ENCODE peak calls at places on chromosomes 12 and 14, in nine cellular contexts. I is A549; G is right cardiac atrium; D is fibroblast of lung; K is dorsolateral prefrontal cortex; E is CD8-positive, alpha-beta memory T cell; J is astrocyte; R is heart left ventricle; A is IMR-90. S is an unnamed sample.

GRCh38 chr12:69555461-69555860 is 29.8 kb upstream of the CCT2 start:
- DNase-seq in I (peak), G (no peak), D (peak), K (no peak), E (no peak), J (peak), R (no peak), A (peak), S (no peak)

GRCh38 chr12:48995061-48995879 is 3.9 kb downstream of the DDN start:
- DNase-seq in I (peak), G (peak), D (peak), K (peak), E (peak), J (peak), R (peak), A (peak), S (peak)

GRCh38 chr14:105086833-105087307 is 21.6 kb upstream of the GPR132 start:
- DNase-seq in I (peak), G (peak), D (peak), K (no peak), E (peak), J (peak), R (peak), A (peak), S (peak)

GRCh38 chr12:64171715-64172114 is 50.4 kb downstream of the KICS2 start:
- DNase-seq in I (no peak), G (no peak), D (peak), K (no peak), E (no peak), J (peak), R (no peak), A (peak), S (no peak)

GRCh38 chr12:110355080-110355479 is 48.4 kb downstream of the ANAPC7 start:
- DNase-seq in I (peak), G (no peak), D (peak), K (no peak), E (peak), J (peak), R (no peak), A (no peak), S (no peak)

GRCh38 chr12:2336409-2336829 is 283.6 kb downstream of the CACNA1C start:
- DNase-seq in I (peak), G (no peak), D (peak), K (no peak), E (no peak), J (peak), R (peak), A (peak), S (no peak)

GRCh38 chr12:40793471-40793870 is 101.2 kb downstream of the CNTN1 start:
- DNase-seq in I (no peak), G (no peak), D (no peak), K (no peak), E (no peak), J (no peak), R (no peak), A (no peak), S (no peak)

GRCh38 chr12:109446-109845 is 42.9 kb downstream of the IQSEC3 start:
- DNase-seq in I (no peak), G (no peak), D (no peak), K (no peak), E (no peak), J (no peak), R (no peak), A (no peak), S (no peak)

GRCh38 chr12:100699209-100699608 is 95.4 kb upstream of the ANO4 start:
- DNase-seq in I (no peak), G (no peak), D (no peak), K (no peak), E (no peak), J (no peak), R (no peak), A (no peak), S (no peak)

DNA sequence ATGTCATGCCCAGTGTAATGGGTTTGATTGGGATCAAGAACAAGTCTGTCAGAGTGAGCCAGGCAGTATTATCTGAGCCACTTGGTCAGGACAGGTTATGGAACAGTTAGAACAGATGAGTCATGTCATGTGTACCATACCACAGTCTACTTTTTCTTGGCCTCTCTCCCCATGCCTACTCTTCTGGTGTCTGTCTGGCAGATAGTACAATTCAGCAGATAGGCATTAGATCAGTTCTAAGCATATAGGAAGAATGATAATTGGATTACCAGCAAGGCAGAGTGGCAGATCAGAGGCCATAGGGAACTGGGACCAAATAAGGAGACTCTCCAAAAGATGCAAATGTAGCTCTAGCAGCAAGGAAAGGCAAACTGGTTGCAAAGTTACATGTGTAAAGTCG is 30.5 kb downstream of the FBXO34 start:
- DNase-seq in I (peak), G (no peak), D (peak), K (no peak), E (no peak), J (peak), R (no peak), A (peak), S (no peak)
- H3K27ac ChIP-seq in I (no peak), G (peak), D (no peak), K (no peak), E (no peak), J (no peak), R (no peak), A (no peak), S (no peak)

GRCh38 chr12:6967548-6968100 is 2.8 kb downstream of the PHB2 start:
- DNase-seq in I (no peak), G (peak), D (no peak), K (no peak), E (no peak), J (no peak), R (no peak), A (no peak), S (no peak)
- H3K27ac ChIP-seq in I (no peak), G (no peak), D (no peak), K (no peak), E (no peak), J (no peak), R (no peak), A (no peak), S (no peak)

GRCh38 chr12:12624479-12625120 is 12.9 kb downstream of the CREBL2 start:
- DNase-seq in I (no peak), G (no peak), D (no peak), K (no peak), E (no peak), J (no peak), R (no peak), A (no peak), S (no peak)

GRCh38 chr12:12620730-12621315 is 9.1 kb downstream of the CREBL2 start:
- DNase-seq in I (no peak), G (no peak), D (no peak), K (no peak), E (no peak), J (no peak), R (no peak), A (no peak), S (no peak)

GRCh38 chr12:12627308-12627827 is 15.7 kb downstream of the CREBL2 start:
- DNase-seq in I (no peak), G (no peak), D (no peak), K (no peak), E (no peak), J (no peak), R (no peak), A (no peak), S (no peak)

GRCh38 chr12:12626471-12626870 is 14.8 kb downstream of the CREBL2 start:
- DNase-seq in I (no peak), G (no peak), D (no peak), K (no peak), E (no peak), J (no peak), R (no peak), A (peak), S (no peak)

GRCh38 chr12:12622418-12622817 is 10.7 kb downstream of the CREBL2 start:
- DNase-seq in I (no peak), G (no peak), D (no peak), K (no peak), E (no peak), J (no peak), R (no peak), A (no peak), S (no peak)
- H3K27ac ChIP-seq in I (no peak), G (no peak), D (no peak), K (peak), E (no peak), J (no peak), R (no peak), A (no peak), S (no peak)

GRCh38 chr14:91885837-91886236 is 18.5 kb upstream of the TC2N start:
- DNase-seq in I (no peak), G (no peak), D (no peak), K (no peak), E (no peak), J (no peak), R (no peak), A (no peak), S (no peak)

GRCh38 chr14:91885113-91885712 is 17.9 kb upstream of the TC2N start:
- DNase-seq in I (no peak), G (no peak), D (peak), K (no peak), E (no peak), J (peak), R (no peak), A (no peak), S (no peak)

GRCh38 chr14:91888641-91889476 is 21.5 kb upstream of the TC2N start:
- DNase-seq in I (no peak), G (no peak), D (peak), K (no peak), E (no peak), J (no peak), R (no peak), A (peak), S (no peak)

GRCh38 chr14:91884664-91885063 is 17.3 kb upstream of the TC2N start:
- DNase-seq in I (no peak), G (peak), D (no peak), K (no peak), E (no peak), J (no peak), R (no peak), A (no peak), S (no peak)

DNA sequence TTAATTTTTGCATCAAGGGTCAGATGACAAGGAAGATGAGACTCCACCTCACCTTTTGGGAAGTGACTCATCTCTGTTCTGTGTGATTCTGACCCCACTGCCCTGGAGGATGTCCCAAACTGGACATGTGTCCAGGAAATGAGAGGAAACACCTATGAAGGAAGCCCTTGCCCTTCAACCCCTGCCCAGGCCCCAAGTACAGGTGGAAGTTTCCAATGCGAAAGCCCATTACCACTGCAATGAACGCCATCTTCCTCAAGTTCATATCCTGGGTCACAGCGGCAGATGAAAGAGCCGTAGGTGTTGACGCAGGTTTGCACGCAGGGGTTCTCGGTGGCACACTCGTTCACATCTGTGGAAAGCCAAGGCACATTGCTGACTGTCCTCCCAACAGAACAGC is 19.6 kb upstream of the TC2N start:
- DNase-seq in I (no peak), G (no peak), D (no peak), K (no peak), E (no peak), J (no peak), R (no peak), A (no peak), S (no peak)
- H3K27ac ChIP-seq in I (no peak), G (no peak), D (no peak), K (no peak), E (no peak), J (no peak), R (no peak), A (no peak), S (no peak)

GRCh38 chr14:75214558-75214957 is 38.1 kb upstream of the TMED10 start:
- DNase-seq in I (no peak), G (no peak), D (no peak), K (no peak), E (no peak), J (no peak), R (no peak), A (no peak), S (no peak)

GRCh38 chr14:75213172-75213571 is 36.8 kb upstream of the TMED10 start:
- DNase-seq in I (no peak), G (no peak), D (peak), K (no peak), E (no peak), J (no peak), R (no peak), A (peak), S (no peak)

GRCh38 chr14:75215520-75215919 is 39.1 kb upstream of the TMED10 start:
- DNase-seq in I (no peak), G (no peak), D (no peak), K (no peak), E (no peak), J (no peak), R (no peak), A (no peak), S (no peak)

GRCh38 chr14:75217508-75218206 is 41.2 kb upstream of the TMED10 start:
- DNase-seq in I (no peak), G (no peak), D (peak), K (no peak), E (no peak), J (no peak), R (no peak), A (peak), S (no peak)

GRCh38 chr14:75216427-75217006 is 40.1 kb upstream of the TMED10 start:
- DNase-seq in I (no peak), G (no peak), D (no peak), K (no peak), E (no peak), J (no peak), R (no peak), A (no peak), S (no peak)
- H3K27ac ChIP-seq in I (no peak), G (no peak), D (no peak), K (no peak), E (no peak), J (no peak), R (no peak), A (no peak), S (no peak)

GRCh38 chr14:23567186-23568020 is at the start of gene AP1G2:
- DNase-seq in I (peak), G (peak), D (peak), K (peak), E (peak), J (no peak), R (peak), A (peak), S (peak)

GRCh38 chr14:23565626-23566025 is 2.0 kb downstream of the AP1G2 start:
- DNase-seq in I (no peak), G (peak), D (no peak), K (no peak), E (no peak), J (no peak), R (no peak), A (no peak), S (no peak)

GRCh38 chr14:23566782-23567185 is 807 bp downstream of the AP1G2 start:
- DNase-seq in I (peak), G (peak), D (no peak), K (no peak), E (no peak), J (no peak), R (no peak), A (no peak), S (no peak)

GRCh38 chr14:23564876-23565275 is 2.7 kb downstream of the AP1G2 start:
- DNase-seq in I (no peak), G (peak), D (no peak), K (no peak), E (no peak), J (no peak), R (no peak), A (no peak), S (no peak)

GRCh38 chr14:23566112-23566781 is 1.3 kb downstream of the AP1G2 start:
- DNase-seq in I (no peak), G (peak), D (no peak), K (no peak), E (no peak), J (no peak), R (no peak), A (no peak), S (peak)
- H3K27ac ChIP-seq in I (no peak), G (no peak), D (no peak), K (peak), E (no peak), J (no peak), R (no peak), A (no peak), S (no peak)